ENCODE peak calls at places on chromosomes 5 and 9, in nine cellular contexts. D, J, T, X, Q, Z, P, E and L are unnamed samples.

GRCh38 chr5:87300744-87301143 is 33.1 kb downstream of the RASA1 start:
- DNase-seq in D (no peak), J (peak; percentile 73), T (peak; percentile 9), X (no peak), Q (peak; percentile 96), Z (peak; percentile 47), P (no peak), E (no peak), L (no peak)

GRCh38 chr5:157888814-157889532 is 30.0 kb upstream of the CLINT1 start:
- DNase-seq in D (no peak), J (no peak), T (no peak), X (no peak), Q (no peak), Z (no peak), P (no peak), E (no peak), L (peak; percentile 51)

GRCh38 chr5:188488-189481 is 2.5 kb upstream of the LRRC14B start:
- DNase-seq in D (peak; percentile 85), J (peak; percentile 87), T (peak; percentile 93), X (peak; percentile 94), Q (peak; percentile 87), Z (peak; percentile 72), P (peak; percentile 97), E (peak; percentile 70), L (peak; percentile 93)

GRCh38 chr9:28270156-28270555 is 696.9 kb upstream of the C9orf72 start:
- DNase-seq in D (no peak), J (no peak), T (no peak), X (no peak), Q (no peak), Z (no peak), P (no peak), E (no peak), L (no peak)

GRCh38 chr5:71794061-71794695 is 75.1 kb downstream of the CARTPT start:
- DNase-seq in D (no peak), J (no peak), T (no peak), X (no peak), Q (no peak), Z (no peak), P (no peak), E (no peak), L (no peak)

GRCh38 chr9:78072586-78073199 is 41.1 kb upstream of the GNAQ start:
- DNase-seq in D (no peak), J (no peak), T (no peak), X (no peak), Q (no peak), Z (no peak), P (no peak), E (no peak), L (no peak)

GRCh38 chr5:157718529-157718928 is 12.7 kb upstream of the THG1L start:
- DNase-seq in D (peak; percentile 66), J (peak; percentile 85), T (peak; percentile 31), X (no peak), Q (peak; percentile 77), Z (peak; percentile 50), P (peak; percentile 85), E (no peak), L (peak; percentile 70)

GRCh38 chr9:92176800-92177185 is 61.6 kb upstream of the SPTLC1 start:
- DNase-seq in D (no peak), J (no peak), T (no peak), X (no peak), Q (no peak), Z (no peak), P (no peak), E (no peak), L (no peak)

GRCh38 chr5:69007086-69007672 is 86.6 kb upstream of the SLC30A5 start:
- DNase-seq in D (no peak), J (no peak), T (no peak), X (no peak), Q (no peak), Z (no peak), P (no peak), E (no peak), L (no peak)

GRCh38 chr5:72394688-72395087 is 74.5 kb downstream of the PTCD2 start:
- DNase-seq in D (peak; percentile 43), J (peak; percentile 28), T (peak; percentile 22), X (no peak), Q (no peak), Z (peak; percentile 53), P (no peak), E (no peak), L (no peak)

GRCh38 chr9:7033611-7034010 is 275.8 kb downstream of the KDM4C start:
- DNase-seq in D (no peak), J (no peak), T (no peak), X (no peak), Q (no peak), Z (no peak), P (no peak), E (no peak), L (no peak)

GRCh38 chr9:115910899-115911298 is 242.7 kb upstream of the PAPPA start:
- DNase-seq in D (no peak), J (no peak), T (no peak), X (no peak), Q (no peak), Z (no peak), P (no peak), E (no peak), L (no peak)

GRCh38 chr9:7145361-7146069 is 387.7 kb downstream of the KDM4C start:
- DNase-seq in D (no peak), J (no peak), T (no peak), X (no peak), Q (no peak), Z (no peak), P (no peak), E (no peak), L (peak; percentile 15)

GRCh38 chr5:32542216-32543059 is 42.9 kb upstream of the SUB1 start:
- DNase-seq in D (peak; percentile 43), J (no peak), T (no peak), X (no peak), Q (peak; percentile 58), Z (no peak), P (peak; percentile 17), E (no peak), L (no peak)

GRCh38 chr5:115170128-115170923 is 618 bp upstream of the TRIM36 start:
- DNase-seq in D (peak; percentile 66), J (peak; percentile 30), T (peak; percentile 53), X (no peak), Q (no peak), Z (no peak), P (no peak), E (no peak), L (peak; percentile 41)

GRCh38 chr5:86709157-86709881 is 91.6 kb downstream of the COX7C start:
- DNase-seq in D (no peak), J (no peak), T (no peak), X (no peak), Q (no peak), Z (no peak), P (no peak), E (no peak), L (no peak)

GRCh38 chr5:80667384-80667783 is 12.6 kb upstream of the DHFR start:
- DNase-seq in D (no peak), J (no peak), T (no peak), X (no peak), Q (no peak), Z (no peak), P (no peak), E (no peak), L (no peak)

GRCh38 chr5:34012791-34013190 is 4.9 kb upstream of the AMACR start:
- DNase-seq in D (no peak), J (peak; percentile 87), T (no peak), X (no peak), Q (no peak), Z (no peak), P (no peak), E (no peak), L (no peak)

GRCh38 chr9:33159760-33160127 is 7.4 kb downstream of the B4GALT1 start:
- DNase-seq in D (peak; percentile 76), J (peak; percentile 84), T (no peak), X (peak; percentile 74), Q (peak; percentile 91), Z (peak; percentile 60), P (no peak), E (no peak), L (peak; percentile 51)

GRCh38 chr9:129776938-129777768 is 24.3 kb upstream of the PTGES start:
- DNase-seq in D (peak; percentile 97), J (peak; percentile 99), T (peak; percentile 35), X (peak; percentile 91), Q (peak; percentile 100), Z (peak; percentile 95), P (peak; percentile 91), E (peak; percentile 66), L (peak; percentile 90)

GRCh38 chr9:105296889-105297288 is 52.4 kb downstream of the SLC44A1 start:
- DNase-seq in D (no peak), J (peak; percentile 97), T (no peak), X (no peak), Q (peak; percentile 84), Z (no peak), P (no peak), E (no peak), L (peak; percentile 59)

GRCh38 chr5:160434022-160434531 is 12.4 kb downstream of the PTTG1 start:
- DNase-seq in D (peak; percentile 78), J (no peak), T (no peak), X (no peak), Q (no peak), Z (no peak), P (peak; percentile 93), E (peak; percentile 41), L (no peak)

GRCh38 chr5:458547-459353 is 15.8 kb downstream of the EXOC3 start:
- DNase-seq in D (no peak), J (peak; percentile 28), T (no peak), X (peak; percentile 46), Q (peak; percentile 67), Z (no peak), P (peak; percentile 45), E (no peak), L (no peak)

GRCh38 chr9:2559212-2560152 is 62.1 kb upstream of the VLDLR start:
- DNase-seq in D (no peak), J (peak; percentile 98), T (no peak), X (no peak), Q (peak; percentile 96), Z (no peak), P (peak; percentile 67), E (no peak), L (no peak)

GRCh38 chr5:134911285-134912215 is 6.6 kb downstream of the PCBD2 start:
- DNase-seq in D (no peak), J (no peak), T (no peak), X (no peak), Q (peak; percentile 45), Z (no peak), P (no peak), E (no peak), L (no peak)

GRCh38 chr5:90606539-90606938 is 47.9 kb downstream of the ADGRV1 start:
- DNase-seq in D (no peak), J (no peak), T (no peak), X (no peak), Q (no peak), Z (no peak), P (no peak), E (no peak), L (no peak)

GRCh38 chr5:125551797-125552196 is 805.4 kb upstream of the ZNF608 start:
- DNase-seq in D (no peak), J (no peak), T (no peak), X (no peak), Q (no peak), Z (no peak), P (no peak), E (no peak), L (no peak)

GRCh38 chr9:107870927-107871720 is 381.6 kb upstream of the KLF4 start:
- DNase-seq in D (no peak), J (no peak), T (no peak), X (no peak), Q (no peak), Z (no peak), P (no peak), E (no peak), L (no peak)

GRCh38 chr5:135881244-135881643 is 14.4 kb downstream of the IL9 start:
- DNase-seq in D (no peak), J (no peak), T (no peak), X (no peak), Q (no peak), Z (no peak), P (peak; percentile 89), E (no peak), L (no peak)

GRCh38 chr5:167916261-167916660 is 375.2 kb upstream of the WWC1 start:
- DNase-seq in D (no peak), J (no peak), T (no peak), X (no peak), Q (peak; percentile 22), Z (no peak), P (no peak), E (no peak), L (no peak)

GRCh38 chr9:100070642-100071041 is 28.2 kb downstream of the ERP44 start:
- DNase-seq in D (no peak), J (no peak), T (no peak), X (no peak), Q (no peak), Z (no peak), P (no peak), E (no peak), L (no peak)